ENCODE peak calls at places on chromosomes 16 and 17, in seven cellular contexts. One of them, this sample, is unnamed.

GRCh38 chr16:57997176-57997527 is 3.3 kb downstream of the ZNF319 start:
- DNase-seq in mesenteric fat pad: no peak
- DNase-seq in bronchial epithelial cell: no peak
- DNase-seq in glutamatergic neuron: peak; percentile 10
- DNase-seq in T-helper 1 cell: no peak
- DNase-seq in C1 segment of cervical spinal cord: no peak
- DNase-seq in stimulated activated CD4-positive, alpha-beta T cell treated with anti-CD3 and anti-CD28 coated beads, Interleukin-15, amount 100 ng/mL, for 1 hour: no peak
- DNase-seq in this sample: no peak

GRCh38 chr16:87407511-87408112 is 15.5 kb downstream of the MAP1LC3B start:
- DNase-seq in mesenteric fat pad: peak; percentile 88
- DNase-seq in bronchial epithelial cell: peak; percentile 43
- DNase-seq in glutamatergic neuron: no peak
- DNase-seq in T-helper 1 cell: no peak
- DNase-seq in C1 segment of cervical spinal cord: no peak
- DNase-seq in stimulated activated CD4-positive, alpha-beta T cell treated with anti-CD3 and anti-CD28 coated beads, Interleukin-15, amount 100 ng/mL, for 1 hour: no peak
- DNase-seq in this sample: no peak

GRCh38 chr16:73483076-73483791 is 435.3 kb upstream of the ZFHX3 start:
- DNase-seq in mesenteric fat pad: no peak
- DNase-seq in bronchial epithelial cell: no peak
- DNase-seq in glutamatergic neuron: peak; percentile 24
- DNase-seq in T-helper 1 cell: no peak
- DNase-seq in C1 segment of cervical spinal cord: no peak
- DNase-seq in stimulated activated CD4-positive, alpha-beta T cell treated with anti-CD3 and anti-CD28 coated beads, Interleukin-15, amount 100 ng/mL, for 1 hour: no peak
- DNase-seq in this sample: no peak

GRCh38 chr17:38766341-38766740 is 13.8 kb downstream of the PSMB3 start:
- DNase-seq in mesenteric fat pad: no peak
- DNase-seq in bronchial epithelial cell: no peak
- DNase-seq in glutamatergic neuron: no peak
- DNase-seq in T-helper 1 cell: no peak
- DNase-seq in C1 segment of cervical spinal cord: no peak
- DNase-seq in stimulated activated CD4-positive, alpha-beta T cell treated with anti-CD3 and anti-CD28 coated beads, Interleukin-15, amount 100 ng/mL, for 1 hour: no peak
- DNase-seq in this sample: no peak

GRCh38 chr17:78563189-78564145 is 13.7 kb downstream of the DNAH17 start:
- DNase-seq in mesenteric fat pad: no peak
- DNase-seq in bronchial epithelial cell: no peak
- DNase-seq in glutamatergic neuron: no peak
- DNase-seq in T-helper 1 cell: no peak
- DNase-seq in C1 segment of cervical spinal cord: no peak
- DNase-seq in stimulated activated CD4-positive, alpha-beta T cell treated with anti-CD3 and anti-CD28 coated beads, Interleukin-15, amount 100 ng/mL, for 1 hour: no peak
- DNase-seq in this sample: no peak

GRCh38 chr17:8300629-8301242 is 5.5 kb upstream of the SLC25A35 start:
- DNase-seq in mesenteric fat pad: no peak
- DNase-seq in bronchial epithelial cell: peak; percentile 54
- DNase-seq in glutamatergic neuron: peak; percentile 57
- DNase-seq in T-helper 1 cell: peak; percentile 74
- DNase-seq in C1 segment of cervical spinal cord: peak; percentile 10
- DNase-seq in stimulated activated CD4-positive, alpha-beta T cell treated with anti-CD3 and anti-CD28 coated beads, Interleukin-15, amount 100 ng/mL, for 1 hour: peak; percentile 21
- DNase-seq in this sample: peak; percentile 66

GRCh38 chr17:43851744-43852143 is 4.8 kb downstream of the CD300LG start:
- DNase-seq in mesenteric fat pad: no peak
- DNase-seq in bronchial epithelial cell: no peak
- DNase-seq in glutamatergic neuron: no peak
- DNase-seq in T-helper 1 cell: no peak
- DNase-seq in C1 segment of cervical spinal cord: no peak
- DNase-seq in stimulated activated CD4-positive, alpha-beta T cell treated with anti-CD3 and anti-CD28 coated beads, Interleukin-15, amount 100 ng/mL, for 1 hour: no peak
- DNase-seq in this sample: no peak

GRCh38 chr16:13638218-13638617 is 281.7 kb upstream of the ERCC4 start:
- DNase-seq in mesenteric fat pad: no peak
- DNase-seq in bronchial epithelial cell: no peak
- DNase-seq in glutamatergic neuron: no peak
- DNase-seq in T-helper 1 cell: no peak
- DNase-seq in C1 segment of cervical spinal cord: no peak
- DNase-seq in stimulated activated CD4-positive, alpha-beta T cell treated with anti-CD3 and anti-CD28 coated beads, Interleukin-15, amount 100 ng/mL, for 1 hour: no peak
- DNase-seq in this sample: no peak